ENCODE peak calls at places on chromosomes 11 and 22, in eight cellular contexts. One of them, this sample, is unnamed.

GRCh38 chr11:8794677-8795103 is 112.1 kb downstream of the RPL27A start:
- DNase-seq in sigmoid colon: no peak
- DNase-seq in tibial nerve: no peak
- DNase-seq in heart left ventricle: no peak
- DNase-seq in thyroid gland: peak
- DNase-seq in IMR-90: no peak
- DNase-seq in ovary: no peak
- DNase-seq in spleen: no peak
- DNase-seq in this sample: no peak

GRCh38 chr11:8354622-8355417 is 91.1 kb upstream of the LMO1 start:
- DNase-seq in thyroid gland: peak
- DNase-seq in sigmoid colon: no peak
- DNase-seq in heart left ventricle: no peak
- DNase-seq in ovary: peak
- DNase-seq in spleen: peak
- DNase-seq in IMR-90: no peak
- DNase-seq in tibial nerve: no peak
- DNase-seq in this sample: no peak

GRCh38 chr22:46446799-46447198 is 90.6 kb downstream of the CELSR1 start:
- DNase-seq in heart left ventricle: no peak
- DNase-seq in tibial nerve: no peak
- DNase-seq in thyroid gland: no peak
- DNase-seq in ovary: no peak
- DNase-seq in spleen: no peak
- DNase-seq in IMR-90: no peak
- DNase-seq in sigmoid colon: no peak
- DNase-seq in this sample: no peak

GRCh38 chr11:86743223-86744118 is 56.9 kb upstream of the PRSS23 start:
- DNase-seq in IMR-90: peak
- DNase-seq in heart left ventricle: no peak
- DNase-seq in thyroid gland: peak
- DNase-seq in spleen: no peak
- DNase-seq in sigmoid colon: peak
- DNase-seq in ovary: no peak
- DNase-seq in tibial nerve: no peak
- DNase-seq in this sample: peak

GRCh38 chr11:848380-848931 is 5.8 kb downstream of the TSPAN4 start:
- DNase-seq in heart left ventricle: no peak
- DNase-seq in sigmoid colon: no peak
- DNase-seq in spleen: peak
- DNase-seq in thyroid gland: peak
- DNase-seq in tibial nerve: no peak
- DNase-seq in ovary: peak
- DNase-seq in IMR-90: no peak
- DNase-seq in this sample: peak

GRCh38 chr11:31641477-31642062 is 132.0 kb downstream of the ELP4 start:
- DNase-seq in heart left ventricle: no peak
- DNase-seq in tibial nerve: no peak
- DNase-seq in IMR-90: peak
- DNase-seq in ovary: no peak
- DNase-seq in sigmoid colon: no peak
- DNase-seq in spleen: no peak
- DNase-seq in thyroid gland: peak
- DNase-seq in this sample: peak

GRCh38 chr11:19980957-19981669 is 179.2 kb downstream of the DBX1 start:
- DNase-seq in ovary: peak
- DNase-seq in thyroid gland: peak
- DNase-seq in heart left ventricle: no peak
- DNase-seq in spleen: no peak
- DNase-seq in IMR-90: peak
- DNase-seq in tibial nerve: no peak
- DNase-seq in sigmoid colon: no peak
- DNase-seq in this sample: no peak

GRCh38 chr22:32622762-32623147 is 148.1 kb downstream of the FBXO7 start:
- DNase-seq in spleen: peak
- DNase-seq in ovary: no peak
- DNase-seq in IMR-90: no peak
- DNase-seq in sigmoid colon: no peak
- DNase-seq in tibial nerve: no peak
- DNase-seq in thyroid gland: no peak
- DNase-seq in heart left ventricle: no peak
- DNase-seq in this sample: no peak

GRCh38 chr11:45102810-45103621 is 43.4 kb upstream of the PRDM11 start:
- DNase-seq in tibial nerve: no peak
- DNase-seq in heart left ventricle: peak
- DNase-seq in IMR-90: peak
- DNase-seq in ovary: no peak
- DNase-seq in sigmoid colon: peak
- DNase-seq in thyroid gland: peak
- DNase-seq in spleen: peak
- DNase-seq in this sample: peak

GRCh38 chr22:33921576-33922181 is 1.4 kb upstream of the LARGE1 start:
- DNase-seq in ovary: peak
- DNase-seq in thyroid gland: peak
- DNase-seq in tibial nerve: peak
- DNase-seq in IMR-90: peak
- DNase-seq in sigmoid colon: peak
- DNase-seq in heart left ventricle: peak
- DNase-seq in spleen: peak
- DNase-seq in this sample: peak

GRCh38 chr11:69007978-69008381 is 5.1 kb downstream of the MRGPRF start:
- DNase-seq in ovary: peak
- DNase-seq in heart left ventricle: no peak
- DNase-seq in sigmoid colon: peak
- DNase-seq in spleen: peak
- DNase-seq in tibial nerve: no peak
- DNase-seq in IMR-90: peak
- DNase-seq in thyroid gland: no peak
- DNase-seq in this sample: no peak

GRCh38 chr11:12239396-12240298 is 129.3 kb downstream of the MICAL2 start:
- DNase-seq in IMR-90: peak
- DNase-seq in ovary: no peak
- DNase-seq in tibial nerve: no peak
- DNase-seq in heart left ventricle: no peak
- DNase-seq in sigmoid colon: no peak
- DNase-seq in thyroid gland: peak
- DNase-seq in spleen: no peak
- DNase-seq in this sample: no peak

GRCh38 chr22:45554040-45554406 is 51.3 kb downstream of the FBLN1 start:
- DNase-seq in thyroid gland: no peak
- DNase-seq in tibial nerve: no peak
- DNase-seq in sigmoid colon: no peak
- DNase-seq in IMR-90: no peak
- DNase-seq in ovary: peak
- DNase-seq in heart left ventricle: no peak
- DNase-seq in spleen: no peak
- DNase-seq in this sample: no peak

GRCh38 chr11:117332843-117333242 is 5.2 kb downstream of the CEP164 start:
- DNase-seq in tibial nerve: no peak
- DNase-seq in thyroid gland: no peak
- DNase-seq in spleen: peak
- DNase-seq in ovary: no peak
- DNase-seq in IMR-90: no peak
- DNase-seq in heart left ventricle: no peak
- DNase-seq in sigmoid colon: no peak
- DNase-seq in this sample: no peak

GRCh38 chr11:117328414-117329010 is 858 bp downstream of the CEP164 start:
- DNase-seq in tibial nerve: no peak
- DNase-seq in sigmoid colon: peak
- DNase-seq in IMR-90: peak
- DNase-seq in ovary: no peak
- DNase-seq in spleen: peak
- DNase-seq in heart left ventricle: peak
- DNase-seq in thyroid gland: peak
- DNase-seq in this sample: peak

GRCh38 chr11:117327567-117328413 is at the start of gene CEP164:
- DNase-seq in spleen: peak
- DNase-seq in sigmoid colon: peak
- DNase-seq in heart left ventricle: peak
- DNase-seq in thyroid gland: peak
- DNase-seq in tibial nerve: peak
- DNase-seq in ovary: peak
- DNase-seq in IMR-90: peak
- DNase-seq in this sample: peak
- TF ChIP-seq POLR2A in spleen: peak
- TF ChIP-seq POLR2A in sigmoid colon: peak
- TF ChIP-seq POLR2A in heart left ventricle: peak
- TF ChIP-seq POLR2A in thyroid gland: peak
- TF ChIP-seq POLR2A in tibial nerve: peak
- TF ChIP-seq POLR2A in ovary: peak
- TF ChIP-seq POLR2A in IMR-90: peak
- TF ChIP-seq POLR2A in this sample: peak

DNA sequence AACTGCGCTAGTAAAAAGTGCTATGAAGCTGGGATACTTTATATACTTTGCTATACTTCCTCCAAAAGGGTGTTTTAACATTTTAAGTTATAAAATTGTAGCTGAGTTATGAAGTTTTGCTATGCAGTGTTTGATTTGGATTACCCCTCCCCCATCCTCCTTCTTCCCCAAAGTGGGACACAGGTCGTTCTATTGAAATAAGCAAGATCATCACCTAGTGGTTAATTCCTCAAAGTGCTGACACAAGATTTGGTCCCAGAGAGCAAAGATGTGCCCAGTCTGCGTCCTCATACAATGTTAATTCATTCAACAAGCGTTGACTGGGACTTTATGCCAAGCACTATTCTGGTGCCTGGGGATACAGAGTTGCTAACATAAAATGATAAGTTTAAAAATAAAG is 78.5 kb downstream of the SPON1 start:
- DNase-seq in IMR-90: peak
- DNase-seq in sigmoid colon: no peak
- DNase-seq in ovary: no peak
- DNase-seq in spleen: no peak
- DNase-seq in tibial nerve: no peak
- DNase-seq in heart left ventricle: no peak
- DNase-seq in thyroid gland: no peak
- DNase-seq in this sample: no peak
- TF ChIP-seq CTCF in IMR-90: peak
- TF ChIP-seq CTCF in sigmoid colon: peak
- TF ChIP-seq CTCF in ovary: no peak
- TF ChIP-seq CTCF in spleen: no peak
- TF ChIP-seq CTCF in tibial nerve: no peak
- TF ChIP-seq CTCF in heart left ventricle: peak
- TF ChIP-seq CTCF in thyroid gland: peak
- TF ChIP-seq CTCF in this sample: peak

DNA sequence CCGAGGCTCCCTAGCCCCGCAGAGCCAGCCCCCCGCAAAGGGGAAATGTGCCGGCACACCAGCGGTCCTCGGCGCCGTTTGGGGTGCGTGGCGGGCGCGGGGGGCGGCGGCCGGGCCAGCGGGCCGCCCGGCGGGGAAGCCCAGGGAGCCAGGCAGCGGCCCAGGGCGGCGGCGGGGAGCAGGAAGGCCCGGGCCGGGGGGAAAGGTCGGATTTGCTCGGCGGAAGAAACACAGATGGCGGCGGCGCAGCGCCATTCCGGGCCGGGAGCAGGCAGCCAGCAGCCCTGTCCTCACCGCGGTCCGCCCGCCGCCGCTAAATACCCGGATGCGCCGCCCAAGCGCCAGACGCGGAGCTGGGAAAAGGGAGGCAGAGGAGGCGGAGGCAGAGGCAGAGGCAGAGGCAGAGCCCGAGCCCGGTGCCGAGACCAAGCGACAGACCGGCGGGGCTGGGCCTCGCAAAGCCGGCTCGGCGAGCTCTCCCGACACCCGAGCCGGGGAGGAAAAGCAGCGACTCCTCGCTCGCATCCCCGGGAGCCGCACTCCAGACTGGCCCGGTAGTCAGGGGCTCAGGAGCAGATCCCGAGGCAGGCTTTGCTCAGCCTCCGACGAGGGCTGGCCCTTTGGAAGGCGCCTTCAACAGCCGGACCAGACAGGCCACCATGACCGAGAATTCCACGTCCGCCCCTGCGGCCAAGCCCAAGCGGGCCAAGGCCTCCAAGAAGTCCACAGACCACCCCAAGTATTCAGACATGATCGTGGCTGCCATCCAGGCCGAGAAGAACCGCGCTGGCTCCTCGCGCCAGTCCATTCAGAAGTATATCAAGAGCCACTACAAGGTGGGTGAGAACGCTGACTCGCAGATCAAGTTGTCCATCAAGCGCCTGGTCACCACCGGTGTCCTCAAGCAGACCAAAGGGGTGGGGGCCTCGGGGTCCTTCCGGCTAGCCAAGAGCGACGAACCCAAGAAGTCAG is 2.6 kb upstream of the GCAT start:
- DNase-seq in IMR-90: peak
- DNase-seq in sigmoid colon: peak
- DNase-seq in ovary: peak
- DNase-seq in thyroid gland: peak
- DNase-seq in heart left ventricle: peak
- DNase-seq in tibial nerve: peak
- DNase-seq in spleen: peak
- DNase-seq in this sample: peak
- TF ChIP-seq POLR2A in IMR-90: peak
- TF ChIP-seq POLR2A in sigmoid colon: peak
- TF ChIP-seq POLR2A in ovary: peak
- TF ChIP-seq POLR2A in thyroid gland: peak
- TF ChIP-seq POLR2A in heart left ventricle: peak
- TF ChIP-seq POLR2A in tibial nerve: no peak
- TF ChIP-seq POLR2A in spleen: peak
- TF ChIP-seq POLR2A in this sample: peak

DNA sequence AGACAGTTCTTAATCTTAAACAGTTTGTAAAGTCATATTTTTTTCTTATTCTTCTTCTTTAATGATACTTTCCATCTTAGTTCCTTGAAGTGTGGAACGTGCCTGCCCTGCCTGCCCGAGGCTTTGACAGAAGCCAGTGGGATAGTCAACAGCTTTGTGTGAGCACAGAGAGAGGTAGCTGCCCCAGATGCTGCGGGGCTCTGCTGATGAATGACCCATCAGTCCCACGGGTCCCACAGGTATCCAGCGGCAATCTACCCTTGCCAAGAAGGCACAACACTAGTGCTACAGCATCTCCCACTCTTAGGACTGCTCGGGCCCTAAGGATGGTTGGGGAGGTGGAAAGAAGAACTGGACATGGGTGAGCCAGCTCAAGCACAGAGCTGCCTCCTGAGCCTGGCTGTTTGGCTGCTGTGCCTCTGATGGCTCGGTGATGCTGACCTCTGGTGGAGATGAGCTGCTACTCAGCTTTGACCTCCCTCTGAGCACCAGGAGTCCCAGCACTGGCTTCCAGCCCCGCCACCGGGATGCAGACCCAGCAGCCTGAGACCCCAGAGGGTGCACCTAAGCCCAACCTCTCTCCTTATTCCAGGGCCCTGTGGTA is 11.8 kb upstream of the APLNR start:
- DNase-seq in tibial nerve: peak
- DNase-seq in thyroid gland: peak
- DNase-seq in heart left ventricle: peak
- DNase-seq in IMR-90: peak
- DNase-seq in sigmoid colon: peak
- DNase-seq in ovary: peak
- DNase-seq in spleen: peak
- DNase-seq in this sample: peak
- TF ChIP-seq CTCF in tibial nerve: peak
- TF ChIP-seq CTCF in thyroid gland: peak
- TF ChIP-seq CTCF in heart left ventricle: peak
- TF ChIP-seq CTCF in IMR-90: peak
- TF ChIP-seq CTCF in sigmoid colon: peak
- TF ChIP-seq CTCF in ovary: no peak
- TF ChIP-seq CTCF in spleen: no peak
- TF ChIP-seq CTCF in this sample: peak

GRCh38 chr11:67499808-67500793 is 5.1 kb downstream of the PITPNM1 start:
- DNase-seq in thyroid gland: no peak
- DNase-seq in IMR-90: no peak
- DNase-seq in heart left ventricle: no peak
- DNase-seq in tibial nerve: no peak
- DNase-seq in sigmoid colon: no peak
- DNase-seq in ovary: no peak
- DNase-seq in spleen: peak
- DNase-seq in this sample: no peak
- TF ChIP-seq POLR2A in thyroid gland: no peak
- TF ChIP-seq POLR2A in IMR-90: no peak
- TF ChIP-seq POLR2A in heart left ventricle: no peak
- TF ChIP-seq POLR2A in tibial nerve: no peak
- TF ChIP-seq POLR2A in sigmoid colon: no peak
- TF ChIP-seq POLR2A in ovary: no peak
- TF ChIP-seq POLR2A in spleen: no peak
- TF ChIP-seq POLR2A in this sample: no peak

This sample was measured in adrenal gland.